ENCODE peak calls at places on chromosomes 6 and 20, in nine cellular contexts. One of them, this sample, is unnamed.

GRCh38 chr6:142404751-142405150 is 102.9 kb downstream of the ADGRG6 start:
- DNase-seq in neural progenitor cell: no peak
- DNase-seq in CD4-positive, CD25-positive, alpha-beta regulatory T cell: no peak
- DNase-seq in CD8-positive, alpha-beta T cell: no peak
- DNase-seq in PC-9: no peak
- DNase-seq in mesenchymal stem cell: no peak
- DNase-seq in tibial artery: no peak
- DNase-seq in AG04450: no peak
- DNase-seq in CD8-positive, alpha-beta memory T cell: no peak
- DNase-seq in this sample: no peak

GRCh38 chr20:59210186-59210585 is 46.6 kb downstream of the ZNF831 start:
- DNase-seq in mesenchymal stem cell: no peak
- DNase-seq in neural progenitor cell: no peak
- DNase-seq in CD4-positive, CD25-positive, alpha-beta regulatory T cell: no peak
- DNase-seq in tibial artery: no peak
- DNase-seq in PC-9: no peak
- DNase-seq in CD8-positive, alpha-beta T cell: no peak
- DNase-seq in AG04450: no peak
- DNase-seq in CD8-positive, alpha-beta memory T cell: no peak
- DNase-seq in this sample: no peak

GRCh38 chr6:135231469-135231844 is 50.3 kb downstream of the MYB start:
- DNase-seq in CD4-positive, CD25-positive, alpha-beta regulatory T cell: no peak
- DNase-seq in neural progenitor cell: no peak
- DNase-seq in AG04450: no peak
- DNase-seq in tibial artery: no peak
- DNase-seq in PC-9: no peak
- DNase-seq in CD8-positive, alpha-beta memory T cell: no peak
- DNase-seq in mesenchymal stem cell: no peak
- DNase-seq in CD8-positive, alpha-beta T cell: no peak
- DNase-seq in this sample: no peak

GRCh38 chr20:709421-709820 is 33.8 kb upstream of the SCRT2 start:
- DNase-seq in CD8-positive, alpha-beta T cell: no peak
- DNase-seq in CD4-positive, CD25-positive, alpha-beta regulatory T cell: no peak
- DNase-seq in tibial artery: peak; percentile 44
- DNase-seq in mesenchymal stem cell: no peak
- DNase-seq in AG04450: no peak
- DNase-seq in CD8-positive, alpha-beta memory T cell: no peak
- DNase-seq in neural progenitor cell: no peak
- DNase-seq in PC-9: peak; percentile 31
- DNase-seq in this sample: peak; percentile 85

GRCh38 chr6:10146723-10147451 is 268.0 kb downstream of the TFAP2A start:
- DNase-seq in neural progenitor cell: peak; percentile 62
- DNase-seq in PC-9: no peak
- DNase-seq in CD4-positive, CD25-positive, alpha-beta regulatory T cell: no peak
- DNase-seq in AG04450: no peak
- DNase-seq in mesenchymal stem cell: peak; percentile 44
- DNase-seq in tibial artery: no peak
- DNase-seq in CD8-positive, alpha-beta memory T cell: no peak
- DNase-seq in CD8-positive, alpha-beta T cell: no peak
- DNase-seq in this sample: no peak

GRCh38 chr6:134145786-134146185 is 93.4 kb upstream of the SLC2A12 start:
- DNase-seq in PC-9: no peak
- DNase-seq in CD8-positive, alpha-beta memory T cell: no peak
- DNase-seq in CD4-positive, CD25-positive, alpha-beta regulatory T cell: no peak
- DNase-seq in mesenchymal stem cell: no peak
- DNase-seq in CD8-positive, alpha-beta T cell: no peak
- DNase-seq in neural progenitor cell: peak; percentile 21
- DNase-seq in AG04450: no peak
- DNase-seq in tibial artery: no peak
- DNase-seq in this sample: peak; percentile 62

GRCh38 chr6:20203561-20204528 is 8.4 kb downstream of the MBOAT1 start:
- DNase-seq in PC-9: no peak
- DNase-seq in CD8-positive, alpha-beta T cell: no peak
- DNase-seq in neural progenitor cell: no peak
- DNase-seq in mesenchymal stem cell: no peak
- DNase-seq in CD4-positive, CD25-positive, alpha-beta regulatory T cell: no peak
- DNase-seq in tibial artery: no peak
- DNase-seq in AG04450: no peak
- DNase-seq in CD8-positive, alpha-beta memory T cell: no peak
- DNase-seq in this sample: no peak

GRCh38 chr6:29632789-29633531 is at the start of gene GABBR1:
- DNase-seq in CD8-positive, alpha-beta memory T cell: peak; percentile 59
- DNase-seq in PC-9: peak; percentile 65
- DNase-seq in CD8-positive, alpha-beta T cell: peak; percentile 62
- DNase-seq in AG04450: peak; percentile 63
- DNase-seq in CD4-positive, CD25-positive, alpha-beta regulatory T cell: peak; percentile 64
- DNase-seq in mesenchymal stem cell: peak; percentile 94
- DNase-seq in tibial artery: peak; percentile 96
- DNase-seq in neural progenitor cell: peak; percentile 92
- DNase-seq in this sample: peak; percentile 99

GRCh38 chr6:77463881-77464867 is 883 bp upstream of the HTR1B start:
- DNase-seq in tibial artery: peak; percentile 79
- DNase-seq in neural progenitor cell: peak; percentile 68
- DNase-seq in PC-9: no peak
- DNase-seq in CD8-positive, alpha-beta T cell: peak; percentile 20
- DNase-seq in mesenchymal stem cell: peak; percentile 57
- DNase-seq in AG04450: no peak
- DNase-seq in CD8-positive, alpha-beta memory T cell: no peak
- DNase-seq in CD4-positive, CD25-positive, alpha-beta regulatory T cell: no peak
- DNase-seq in this sample: peak; percentile 55

GRCh38 chr6:12570461-12571030 is 146.0 kb upstream of the PHACTR1 start:
- DNase-seq in CD8-positive, alpha-beta T cell: no peak
- DNase-seq in CD8-positive, alpha-beta memory T cell: no peak
- DNase-seq in CD4-positive, CD25-positive, alpha-beta regulatory T cell: no peak
- DNase-seq in tibial artery: no peak
- DNase-seq in PC-9: peak; percentile 29
- DNase-seq in mesenchymal stem cell: no peak
- DNase-seq in AG04450: no peak
- DNase-seq in neural progenitor cell: no peak
- DNase-seq in this sample: no peak

GRCh38 chr6:111602481-111603404 is 2.9 kb downstream of the TRAF3IP2 start:
- DNase-seq in AG04450: no peak
- DNase-seq in PC-9: no peak
- DNase-seq in CD8-positive, alpha-beta memory T cell: no peak
- DNase-seq in neural progenitor cell: no peak
- DNase-seq in mesenchymal stem cell: peak; percentile 93
- DNase-seq in CD4-positive, CD25-positive, alpha-beta regulatory T cell: no peak
- DNase-seq in CD8-positive, alpha-beta T cell: no peak
- DNase-seq in tibial artery: peak; percentile 89
- DNase-seq in this sample: peak; percentile 90
- H3K4me3 ChIP-seq in AG04450: peak overlapping the region; percentile 31
- H3K4me3 ChIP-seq in PC-9: no peak overlapping the region
- H3K4me3 ChIP-seq in CD8-positive, alpha-beta memory T cell: no peak overlapping the region
- H3K4me3 ChIP-seq in neural progenitor cell: no peak overlapping the region
- H3K4me3 ChIP-seq in mesenchymal stem cell: peak overlapping the region; percentile 86
- H3K4me3 ChIP-seq in CD4-positive, CD25-positive, alpha-beta regulatory T cell: no peak overlapping the region
- H3K4me3 ChIP-seq in CD8-positive, alpha-beta T cell: no peak overlapping the region
- H3K4me3 ChIP-seq in tibial artery: peak overlapping the region; percentile 65
- H3K4me3 ChIP-seq in this sample: peak overlapping the region; percentile 76

DNA sequence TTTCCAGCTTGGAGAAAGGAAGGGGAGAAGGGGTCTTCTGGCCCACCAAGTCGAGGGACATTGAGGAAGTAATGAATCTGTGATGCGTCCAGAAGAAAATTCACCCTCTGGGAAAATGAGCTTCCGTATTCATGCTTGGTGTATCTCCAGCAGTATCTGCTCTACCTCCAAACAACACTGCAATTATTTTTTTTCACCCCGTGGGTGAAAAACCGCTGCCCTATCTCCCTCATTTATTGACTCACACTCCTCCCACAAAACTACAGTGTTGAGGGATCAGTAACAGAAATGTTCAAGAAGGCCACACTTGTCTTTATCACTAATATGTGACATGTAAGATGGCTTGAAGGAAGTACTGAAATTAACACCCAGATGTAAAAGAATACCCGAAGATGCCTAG is 4.8 kb upstream of the TBX18 start:
- DNase-seq in CD8-positive, alpha-beta memory T cell: no peak
- DNase-seq in PC-9: no peak
- DNase-seq in mesenchymal stem cell: no peak
- DNase-seq in AG04450: no peak
- DNase-seq in tibial artery: no peak
- DNase-seq in CD4-positive, CD25-positive, alpha-beta regulatory T cell: no peak
- DNase-seq in neural progenitor cell: no peak
- DNase-seq in CD8-positive, alpha-beta T cell: no peak
- DNase-seq in this sample: no peak
- H3K27ac ChIP-seq in CD8-positive, alpha-beta memory T cell: no peak overlapping the region
- H3K27ac ChIP-seq in PC-9: no peak overlapping the region
- H3K27ac ChIP-seq in mesenchymal stem cell: no peak overlapping the region
- H3K27ac ChIP-seq in AG04450: no peak overlapping the region
- H3K27ac ChIP-seq in tibial artery: peak overlapping the region; percentile 99
- H3K27ac ChIP-seq in CD4-positive, CD25-positive, alpha-beta regulatory T cell: no peak overlapping the region
- H3K27ac ChIP-seq in neural progenitor cell: no peak overlapping the region
- H3K27ac ChIP-seq in CD8-positive, alpha-beta T cell: no peak overlapping the region
- H3K27ac ChIP-seq in this sample: no peak overlapping the region

GRCh38 chr6:25138024-25138696 is 141.0 kb upstream of the CARMIL1 start:
- DNase-seq in AG04450: peak; percentile 23
- DNase-seq in PC-9: no peak
- DNase-seq in tibial artery: peak; percentile 80
- DNase-seq in CD4-positive, CD25-positive, alpha-beta regulatory T cell: peak; percentile 57
- DNase-seq in CD8-positive, alpha-beta memory T cell: peak; percentile 25
- DNase-seq in mesenchymal stem cell: peak; percentile 72
- DNase-seq in neural progenitor cell: no peak
- DNase-seq in CD8-positive, alpha-beta T cell: peak; percentile 63
- DNase-seq in this sample: peak; percentile 87

GRCh38 chr6:25133479-25133878 is 145.7 kb upstream of the CARMIL1 start:
- DNase-seq in mesenchymal stem cell: no peak
- DNase-seq in tibial artery: no peak
- DNase-seq in CD8-positive, alpha-beta T cell: no peak
- DNase-seq in neural progenitor cell: no peak
- DNase-seq in PC-9: no peak
- DNase-seq in CD4-positive, CD25-positive, alpha-beta regulatory T cell: no peak
- DNase-seq in CD8-positive, alpha-beta memory T cell: no peak
- DNase-seq in AG04450: no peak
- DNase-seq in this sample: no peak

GRCh38 chr6:25138697-25139051 is 140.5 kb upstream of the CARMIL1 start:
- DNase-seq in CD8-positive, alpha-beta memory T cell: no peak
- DNase-seq in CD4-positive, CD25-positive, alpha-beta regulatory T cell: peak; percentile 35
- DNase-seq in CD8-positive, alpha-beta T cell: no peak
- DNase-seq in tibial artery: no peak
- DNase-seq in neural progenitor cell: no peak
- DNase-seq in AG04450: no peak
- DNase-seq in PC-9: no peak
- DNase-seq in mesenchymal stem cell: no peak
- DNase-seq in this sample: peak; percentile 87

GRCh38 chr6:25137497-25137896 is 141.7 kb upstream of the CARMIL1 start:
- DNase-seq in neural progenitor cell: no peak
- DNase-seq in CD8-positive, alpha-beta memory T cell: no peak
- DNase-seq in mesenchymal stem cell: no peak
- DNase-seq in tibial artery: no peak
- DNase-seq in PC-9: no peak
- DNase-seq in AG04450: no peak
- DNase-seq in CD4-positive, CD25-positive, alpha-beta regulatory T cell: peak; percentile 34
- DNase-seq in CD8-positive, alpha-beta T cell: no peak
- DNase-seq in this sample: no peak

DNA sequence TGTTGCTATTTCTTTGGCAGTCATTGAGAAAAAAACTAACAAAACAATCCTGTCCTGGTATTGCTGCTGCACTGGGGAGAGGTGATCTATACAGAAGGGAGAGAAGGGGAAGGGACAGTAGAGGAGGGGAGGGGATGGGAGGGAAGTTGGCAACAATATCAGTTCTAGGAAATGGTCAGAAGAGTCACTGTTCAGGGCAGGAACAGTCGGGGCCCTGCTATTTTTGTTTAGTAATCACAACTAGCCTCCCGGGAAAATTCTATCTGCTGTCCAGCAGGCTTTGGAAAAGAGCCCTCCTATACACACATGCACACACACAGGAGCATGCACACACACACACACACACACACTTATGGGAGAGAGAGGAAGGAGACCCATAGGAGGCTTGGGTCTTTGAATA is 142.3 kb upstream of the CARMIL1 start:
- DNase-seq in AG04450: no peak
- DNase-seq in mesenchymal stem cell: peak; percentile 21
- DNase-seq in neural progenitor cell: no peak
- DNase-seq in CD8-positive, alpha-beta T cell: no peak
- DNase-seq in tibial artery: no peak
- DNase-seq in CD8-positive, alpha-beta memory T cell: no peak
- DNase-seq in CD4-positive, CD25-positive, alpha-beta regulatory T cell: peak; percentile 10
- DNase-seq in PC-9: no peak
- DNase-seq in this sample: peak; percentile 69
- H3K4me3 ChIP-seq in AG04450: no peak overlapping the region
- H3K4me3 ChIP-seq in mesenchymal stem cell: peak overlapping the region; percentile 79
- H3K4me3 ChIP-seq in neural progenitor cell: no peak overlapping the region
- H3K4me3 ChIP-seq in CD8-positive, alpha-beta T cell: peak overlapping the region; percentile 72
- H3K4me3 ChIP-seq in tibial artery: peak overlapping the region; percentile 53
- H3K4me3 ChIP-seq in CD8-positive, alpha-beta memory T cell: peak overlapping the region; percentile 86
- H3K4me3 ChIP-seq in CD4-positive, CD25-positive, alpha-beta regulatory T cell: peak overlapping the region; percentile 98
- H3K4me3 ChIP-seq in PC-9: no peak overlapping the region
- H3K4me3 ChIP-seq in this sample: peak overlapping the region; percentile 74

GRCh38 chr20:47480705-47481104 is 21.0 kb upstream of the NCOA3 start:
- DNase-seq in mesenchymal stem cell: no peak
- DNase-seq in CD8-positive, alpha-beta memory T cell: no peak
- DNase-seq in neural progenitor cell: no peak
- DNase-seq in PC-9: no peak
- DNase-seq in tibial artery: no peak
- DNase-seq in CD4-positive, CD25-positive, alpha-beta regulatory T cell: no peak
- DNase-seq in CD8-positive, alpha-beta T cell: no peak
- DNase-seq in AG04450: no peak
- DNase-seq in this sample: no peak

GRCh38 chr20:47482705-47483104 is 19.0 kb upstream of the NCOA3 start:
- DNase-seq in neural progenitor cell: no peak
- DNase-seq in tibial artery: no peak
- DNase-seq in PC-9: no peak
- DNase-seq in CD8-positive, alpha-beta memory T cell: no peak
- DNase-seq in CD4-positive, CD25-positive, alpha-beta regulatory T cell: no peak
- DNase-seq in CD8-positive, alpha-beta T cell: no peak
- DNase-seq in AG04450: no peak
- DNase-seq in mesenchymal stem cell: no peak
- DNase-seq in this sample: no peak

GRCh38 chr20:47479506-47479905 is 22.2 kb upstream of the NCOA3 start:
- DNase-seq in AG04450: no peak
- DNase-seq in PC-9: no peak
- DNase-seq in neural progenitor cell: no peak
- DNase-seq in tibial artery: no peak
- DNase-seq in CD8-positive, alpha-beta memory T cell: no peak
- DNase-seq in CD4-positive, CD25-positive, alpha-beta regulatory T cell: no peak
- DNase-seq in CD8-positive, alpha-beta T cell: no peak
- DNase-seq in mesenchymal stem cell: no peak
- DNase-seq in this sample: no peak

GRCh38 chr20:47480239-47480638 is 21.4 kb upstream of the NCOA3 start:
- DNase-seq in tibial artery: no peak
- DNase-seq in CD8-positive, alpha-beta memory T cell: no peak
- DNase-seq in AG04450: no peak
- DNase-seq in mesenchymal stem cell: no peak
- DNase-seq in neural progenitor cell: no peak
- DNase-seq in PC-9: no peak
- DNase-seq in CD8-positive, alpha-beta T cell: no peak
- DNase-seq in CD4-positive, CD25-positive, alpha-beta regulatory T cell: no peak
- DNase-seq in this sample: no peak

GRCh38 chr20:47481330-47482216 is 20.1 kb upstream of the NCOA3 start:
- DNase-seq in CD4-positive, CD25-positive, alpha-beta regulatory T cell: no peak
- DNase-seq in CD8-positive, alpha-beta memory T cell: no peak
- DNase-seq in CD8-positive, alpha-beta T cell: no peak
- DNase-seq in mesenchymal stem cell: no peak
- DNase-seq in PC-9: no peak
- DNase-seq in tibial artery: no peak
- DNase-seq in AG04450: no peak
- DNase-seq in neural progenitor cell: no peak
- DNase-seq in this sample: no peak
- H3K27ac ChIP-seq in CD4-positive, CD25-positive, alpha-beta regulatory T cell: no peak overlapping the region
- H3K27ac ChIP-seq in CD8-positive, alpha-beta memory T cell: no peak overlapping the region
- H3K27ac ChIP-seq in CD8-positive, alpha-beta T cell: no peak overlapping the region
- H3K27ac ChIP-seq in mesenchymal stem cell: no peak overlapping the region
- H3K27ac ChIP-seq in PC-9: no peak overlapping the region
- H3K27ac ChIP-seq in tibial artery: no peak overlapping the region
- H3K27ac ChIP-seq in AG04450: no peak overlapping the region
- H3K27ac ChIP-seq in neural progenitor cell: no peak overlapping the region
- H3K27ac ChIP-seq in this sample: no peak overlapping the region